ENCODE peak calls at places on chromosomes 1 and 21, in ten cellular contexts. Y is naive thymus-derived CD8-positive, alpha-beta T cell; P is fibroblast of the conjunctiva; U is T-cell; N is LHCN-M2; I is upper lobe of right lung; E is right atrium auricular region; W is H9; D is PC-9; G is activated CD4-positive, alpha-beta T cell treated with anti-CD3 and anti-CD28 coated beads, Interleukin-2, amount 10 ng/mL, durations not matched to agents 7 days and 5 days. X is an unnamed sample.

GRCh38 chr1:23393706-23394105 is 24.1 kb upstream of the ZNF436 start:
- DNase-seq in Y (no peak), P (peak; percentile 43), U (no peak), N (no peak), I (no peak), E (peak; percentile 73), W (no peak), D (no peak), G (no peak), X (no peak)

GRCh38 chr1:165827199-165828102 is at the start of gene UCK2:
- DNase-seq in Y (no peak), P (no peak), U (peak; percentile 13), N (peak; percentile 80), I (peak; percentile 87), E (peak; percentile 68), W (peak; percentile 91), D (peak; percentile 72), G (peak; percentile 51), X (peak; percentile 89)

GRCh38 chr21:43361127-43361492 is 65.8 kb downstream of the SIK1 start:
- DNase-seq in Y (peak; percentile 24), P (no peak), U (no peak), N (peak; percentile 55), I (no peak), E (no peak), W (no peak), D (no peak), G (peak; percentile 39), X (peak; percentile 84)

GRCh38 chr1:33599516-33600115 is 127.2 kb downstream of the ZSCAN20 start:
- DNase-seq in Y (no peak), P (no peak), U (no peak), N (peak; percentile 20), I (no peak), E (no peak), W (no peak), D (no peak), G (no peak), X (peak; percentile 19)

GRCh38 chr1:25780318-25781129 is 19.5 kb upstream of the SELENON start:
- DNase-seq in Y (no peak), P (peak; percentile 77), U (no peak), N (no peak), I (no peak), E (no peak), W (peak; percentile 71), D (no peak), G (no peak), X (no peak)

GRCh38 chr1:79323240-79324025 is 316.9 kb upstream of the ADGRL4 start:
- DNase-seq in Y (no peak), P (peak; percentile 96), U (no peak), N (peak; percentile 97), I (no peak), E (no peak), W (no peak), D (peak; percentile 86), G (no peak), X (no peak)

GRCh38 chr1:86788300-86789206 is 84.2 kb downstream of the SH3GLB1 start:
- DNase-seq in Y (no peak), P (peak; percentile 67), U (no peak), N (peak; percentile 99), I (no peak), E (peak; percentile 72), W (no peak), D (peak; percentile 81), G (no peak), X (no peak)

GRCh38 chr1:53376041-53376461 is 48.2 kb upstream of the LRP8 start:
- DNase-seq in Y (no peak), P (no peak), U (no peak), N (no peak), I (peak; percentile 57), E (no peak), W (peak; percentile 39), D (no peak), G (no peak), X (no peak)

GRCh38 chr21:39003982-39004775 is 179.1 kb downstream of the PSMG1 start:
- DNase-seq in Y (no peak), P (no peak), U (no peak), N (peak; percentile 72), I (no peak), E (peak; percentile 74), W (no peak), D (no peak), G (no peak), X (no peak)

GRCh38 chr1:166304131-166304530 is 137.3 kb upstream of the FAM78B start:
- DNase-seq in Y (no peak), P (no peak), U (no peak), N (no peak), I (no peak), E (no peak), W (no peak), D (no peak), G (no peak), X (no peak)

GRCh38 chr1:209761021-209761635 is 5.3 kb downstream of the TRAF3IP3 start:
- DNase-seq in Y (no peak), P (no peak), U (no peak), N (no peak), I (no peak), E (no peak), W (no peak), D (no peak), G (no peak), X (no peak)

GRCh38 chr1:40534589-40534988 is 3.2 kb downstream of the ZNF684 start:
- DNase-seq in Y (no peak), P (no peak), U (no peak), N (no peak), I (no peak), E (no peak), W (no peak), D (no peak), G (no peak), X (no peak)

GRCh38 chr1:212749924-212750535 is 41.5 kb downstream of the NSL1 start:
- DNase-seq in Y (peak; percentile 17), P (peak; percentile 64), U (no peak), N (peak; percentile 81), I (no peak), E (no peak), W (peak; percentile 40), D (peak; percentile 40), G (no peak), X (peak; percentile 53)

GRCh38 chr1:24276791-24277190 is 42.4 kb upstream of the GRHL3 start:
- DNase-seq in Y (no peak), P (no peak), U (no peak), N (no peak), I (no peak), E (no peak), W (no peak), D (peak; percentile 81), G (no peak), X (no peak)

GRCh38 chr21:29258626-29259335 is 39.9 kb upstream of the BACH1 start:
- DNase-seq in Y (no peak), P (peak; percentile 16), U (no peak), N (peak; percentile 91), I (no peak), E (no peak), W (no peak), D (peak; percentile 68), G (no peak), X (no peak)

GRCh38 chr1:28640766-28641165 is 2.1 kb downstream of the TAF12 start:
- DNase-seq in Y (peak; percentile 48), P (no peak), U (no peak), N (peak; percentile 18), I (no peak), E (no peak), W (no peak), D (no peak), G (peak; percentile 57), X (peak; percentile 77)

GRCh38 chr1:20413136-20413790 is 72.7 kb downstream of the CAMK2N1 start:
- DNase-seq in Y (no peak), P (no peak), U (no peak), N (no peak), I (no peak), E (no peak), W (no peak), D (no peak), G (no peak), X (no peak)

GRCh38 chr1:31511848-31512615 is 64.3 kb upstream of the TINAGL1 start:
- DNase-seq in Y (no peak), P (no peak), U (no peak), N (no peak), I (no peak), E (no peak), W (no peak), D (peak; percentile 72), G (no peak), X (no peak)

GRCh38 chr1:230399321-230400006 is 26.7 kb downstream of the PGBD5 start:
- DNase-seq in Y (no peak), P (no peak), U (no peak), N (no peak), I (no peak), E (no peak), W (no peak), D (no peak), G (no peak), X (no peak)

GRCh38 chr1:177915641-177916040 is 54.2 kb downstream of the SEC16B start:
- DNase-seq in Y (no peak), P (no peak), U (no peak), N (no peak), I (no peak), E (no peak), W (no peak), D (no peak), G (no peak), X (no peak)

GRCh38 chr1:156725683-156726280 is 2.5 kb upstream of the METTL25B start:
- DNase-seq in Y (peak; percentile 78), P (peak; percentile 89), U (peak; percentile 56), N (peak; percentile 86), I (peak; percentile 93), E (peak; percentile 93), W (peak; percentile 90), D (peak; percentile 72), G (peak; percentile 85), X (peak; percentile 95)

GRCh38 chr1:30106125-30106524 is 617.3 kb downstream of the MATN1 start:
- DNase-seq in Y (no peak), P (no peak), U (no peak), N (peak; percentile 10), I (no peak), E (no peak), W (peak; percentile 87), D (peak; percentile 38), G (no peak), X (peak; percentile 53)

GRCh38 chr1:218463194-218464156 is 118.3 kb downstream of the TGFB2 start:
- DNase-seq in Y (no peak), P (no peak), U (no peak), N (peak; percentile 82), I (no peak), E (peak; percentile 74), W (no peak), D (no peak), G (no peak), X (no peak)

GRCh38 chr1:150971583-150972416 is 2.8 kb downstream of the CERS2 start:
- DNase-seq in Y (no peak), P (no peak), U (no peak), N (peak; percentile 71), I (no peak), E (no peak), W (peak; percentile 50), D (no peak), G (no peak), X (peak; percentile 57)

GRCh38 chr1:62389531-62389930 is 47.3 kb upstream of the USP1 start:
- DNase-seq in Y (no peak), P (no peak), U (no peak), N (no peak), I (no peak), E (no peak), W (no peak), D (peak; percentile 57), G (no peak), X (no peak)

GRCh38 chr1:147611587-147611986 is 58.7 kb downstream of the ACP6 start:
- DNase-seq in Y (no peak), P (no peak), U (no peak), N (no peak), I (no peak), E (no peak), W (no peak), D (no peak), G (no peak), X (no peak)

GRCh38 chr1:116284819-116285390 is 88.1 kb upstream of the ATP1A1 start:
- DNase-seq in Y (no peak), P (no peak), U (no peak), N (no peak), I (no peak), E (no peak), W (no peak), D (peak; percentile 21), G (no peak), X (no peak)

GRCh38 chr1:60066001-60066400 is 7.6 kb downstream of the C1orf87 start:
- DNase-seq in Y (no peak), P (peak; percentile 24), U (no peak), N (peak; percentile 13), I (no peak), E (no peak), W (no peak), D (no peak), G (no peak), X (no peak)

X was measured in NAMALWA.